ENCODE peak calls at places on chromosomes 2 and 18, in seven cellular contexts. One of them, this sample, is unnamed.
A peak's percentile ranks its signal among the peaks of the same experiment; 100 is the strongest.

GRCh38 chr2:165952600-165953210 is 871 bp downstream of the TTC21B start:
- DNase-seq in K562: peak; percentile 43
- DNase-seq in prostate gland: no peak
- DNase-seq in GM23338: no peak
- DNase-seq in upper lobe of left lung: no peak
- DNase-seq in breast epithelium: no peak
- DNase-seq in HL-60: no peak
- DNase-seq in this sample: no peak

GRCh38 chr2:120775261-120775660 is 39.6 kb downstream of the GLI2 start:
- DNase-seq in K562: no peak
- DNase-seq in prostate gland: no peak
- DNase-seq in GM23338: no peak
- DNase-seq in upper lobe of left lung: no peak
- DNase-seq in breast epithelium: no peak
- DNase-seq in HL-60: no peak
- DNase-seq in this sample: no peak

GRCh38 chr18:24373331-24373730 is 24.3 kb downstream of the OSBPL1A start:
- DNase-seq in K562: no peak
- DNase-seq in prostate gland: no peak
- DNase-seq in GM23338: no peak
- DNase-seq in upper lobe of left lung: no peak
- DNase-seq in breast epithelium: no peak
- DNase-seq in HL-60: no peak
- DNase-seq in this sample: no peak

GRCh38 chr2:27651056-27651455 is 12.4 kb downstream of the SUPT7L start:
- DNase-seq in K562: no peak
- DNase-seq in prostate gland: no peak
- DNase-seq in GM23338: no peak
- DNase-seq in upper lobe of left lung: no peak
- DNase-seq in breast epithelium: no peak
- DNase-seq in HL-60: no peak
- DNase-seq in this sample: no peak

GRCh38 chr2:208359632-208359986 is 47.0 kb upstream of the PTH2R start:
- DNase-seq in K562: peak; percentile 13
- DNase-seq in prostate gland: no peak
- DNase-seq in GM23338: peak; percentile 66
- DNase-seq in upper lobe of left lung: peak; percentile 62
- DNase-seq in breast epithelium: no peak
- DNase-seq in HL-60: peak; percentile 98
- DNase-seq in this sample: no peak

GRCh38 chr2:33236457-33236856 is 240.0 kb upstream of the RASGRP3 start:
- DNase-seq in K562: no peak
- DNase-seq in prostate gland: no peak
- DNase-seq in GM23338: no peak
- DNase-seq in upper lobe of left lung: no peak
- DNase-seq in breast epithelium: no peak
- DNase-seq in HL-60: no peak
- DNase-seq in this sample: no peak

GRCh38 chr18:27608742-27609141 is 423.6 kb upstream of the CHST9 start:
- DNase-seq in K562: no peak
- DNase-seq in prostate gland: no peak
- DNase-seq in GM23338: peak; percentile 50
- DNase-seq in upper lobe of left lung: no peak
- DNase-seq in breast epithelium: no peak
- DNase-seq in HL-60: no peak
- DNase-seq in this sample: no peak

GRCh38 chr2:36397040-36397616 is 41.5 kb downstream of the CRIM1 start:
- DNase-seq in K562: no peak
- DNase-seq in prostate gland: no peak
- DNase-seq in GM23338: no peak
- DNase-seq in upper lobe of left lung: no peak
- DNase-seq in breast epithelium: no peak
- DNase-seq in HL-60: no peak
- DNase-seq in this sample: no peak

GRCh38 chr2:117702098-117702497 is 112.4 kb upstream of the DDX18 start:
- DNase-seq in K562: no peak
- DNase-seq in prostate gland: no peak
- DNase-seq in GM23338: no peak
- DNase-seq in upper lobe of left lung: no peak
- DNase-seq in breast epithelium: no peak
- DNase-seq in HL-60: no peak
- DNase-seq in this sample: no peak

GRCh38 chr2:207446653-207447052 is 83.1 kb upstream of the CREB1 start:
- DNase-seq in K562: no peak
- DNase-seq in prostate gland: no peak
- DNase-seq in GM23338: no peak
- DNase-seq in upper lobe of left lung: no peak
- DNase-seq in breast epithelium: no peak
- DNase-seq in HL-60: no peak
- DNase-seq in this sample: no peak

GRCh38 chr18:53701697-53702096 is 522.8 kb downstream of the MBD2 start:
- DNase-seq in K562: no peak
- DNase-seq in prostate gland: no peak
- DNase-seq in GM23338: no peak
- DNase-seq in upper lobe of left lung: no peak
- DNase-seq in breast epithelium: no peak
- DNase-seq in HL-60: no peak
- DNase-seq in this sample: no peak

GRCh38 chr18:22207022-22207758 is 37.8 kb downstream of the GATA6 start:
- DNase-seq in K562: no peak
- DNase-seq in prostate gland: no peak
- DNase-seq in GM23338: no peak
- DNase-seq in upper lobe of left lung: no peak
- DNase-seq in breast epithelium: no peak
- DNase-seq in HL-60: no peak
- DNase-seq in this sample: peak; percentile 39

GRCh38 chr2:181857471-181857870 is 34.1 kb upstream of the ITPRID2 start:
- DNase-seq in K562: no peak
- DNase-seq in prostate gland: no peak
- DNase-seq in GM23338: no peak
- DNase-seq in upper lobe of left lung: no peak
- DNase-seq in breast epithelium: no peak
- DNase-seq in HL-60: no peak
- DNase-seq in this sample: no peak

GRCh38 chr2:223970343-223971128 is 13.3 kb downstream of the MRPL44 start:
- DNase-seq in K562: no peak
- DNase-seq in prostate gland: peak; percentile 46
- DNase-seq in GM23338: peak; percentile 79
- DNase-seq in upper lobe of left lung: no peak
- DNase-seq in breast epithelium: peak; percentile 22
- DNase-seq in HL-60: peak; percentile 56
- DNase-seq in this sample: no peak

DNA sequence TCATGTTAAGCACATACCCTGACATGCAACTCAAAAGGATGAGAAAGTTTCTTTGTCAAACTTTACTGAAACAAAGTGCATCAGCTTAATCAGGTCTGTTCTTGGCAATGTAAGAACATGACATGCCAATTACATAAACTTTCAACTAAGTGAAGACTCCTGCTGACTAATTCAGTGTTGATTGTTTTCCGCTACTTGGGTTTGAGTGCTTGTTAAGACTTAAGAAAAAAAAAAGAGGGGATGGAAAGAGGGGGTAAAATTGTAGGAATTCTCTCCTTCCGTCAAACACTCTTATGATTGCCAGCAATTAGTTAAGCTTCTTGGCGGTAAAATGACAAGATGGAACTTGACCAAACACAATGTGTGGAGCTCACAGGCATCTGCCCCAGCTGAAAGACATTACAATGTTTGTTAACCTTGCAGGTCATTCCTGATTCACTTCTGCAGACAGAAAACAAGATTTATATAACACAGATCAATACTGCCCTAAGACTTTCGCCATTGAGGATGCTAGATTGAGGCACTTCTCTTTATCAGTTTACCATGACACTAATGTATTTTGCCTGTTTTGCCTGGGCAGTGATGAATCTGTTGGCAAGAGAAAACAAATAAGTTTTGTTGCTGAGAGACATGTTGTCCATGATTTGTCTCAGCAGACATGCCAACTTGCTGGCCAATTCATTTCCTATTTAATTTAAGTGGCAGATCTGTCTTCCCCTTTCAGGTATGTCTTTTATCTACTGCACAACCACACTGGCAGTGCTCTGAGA is 409.9 kb upstream of the KCNH7 start:
- DNase-seq in K562: no peak
- DNase-seq in prostate gland: no peak
- DNase-seq in GM23338: no peak
- DNase-seq in upper lobe of left lung: no peak
- DNase-seq in breast epithelium: no peak
- DNase-seq in HL-60: no peak
- DNase-seq in this sample: no peak
- H3K27ac ChIP-seq in K562: no peak overlapping the region
- H3K27ac ChIP-seq in prostate gland: no peak overlapping the region
- H3K27ac ChIP-seq in GM23338: no peak overlapping the region
- H3K27ac ChIP-seq in upper lobe of left lung: no peak overlapping the region
- H3K27ac ChIP-seq in breast epithelium: no peak overlapping the region
- H3K27ac ChIP-seq in HL-60: no peak overlapping the region
- H3K27ac ChIP-seq in this sample: no peak overlapping the region

GRCh38 chr2:47041065-47041464 is 114.0 kb downstream of the STPG4 start:
- DNase-seq in K562: no peak
- DNase-seq in prostate gland: no peak
- DNase-seq in GM23338: no peak
- DNase-seq in upper lobe of left lung: no peak
- DNase-seq in breast epithelium: no peak
- DNase-seq in HL-60: no peak
- DNase-seq in this sample: no peak

GRCh38 chr2:47038656-47039501 is 116.2 kb downstream of the STPG4 start:
- DNase-seq in K562: no peak
- DNase-seq in prostate gland: no peak
- DNase-seq in GM23338: no peak
- DNase-seq in upper lobe of left lung: no peak
- DNase-seq in breast epithelium: no peak
- DNase-seq in HL-60: no peak
- DNase-seq in this sample: no peak

GRCh38 chr2:47040662-47041061 is 114.4 kb downstream of the STPG4 start:
- DNase-seq in K562: no peak
- DNase-seq in prostate gland: no peak
- DNase-seq in GM23338: no peak
- DNase-seq in upper lobe of left lung: no peak
- DNase-seq in breast epithelium: no peak
- DNase-seq in HL-60: no peak
- DNase-seq in this sample: no peak

GRCh38 chr2:47039502-47039870 is 115.6 kb downstream of the STPG4 start:
- DNase-seq in K562: no peak
- DNase-seq in prostate gland: no peak
- DNase-seq in GM23338: no peak
- DNase-seq in upper lobe of left lung: no peak
- DNase-seq in breast epithelium: no peak
- DNase-seq in HL-60: no peak
- DNase-seq in this sample: no peak

DNA sequence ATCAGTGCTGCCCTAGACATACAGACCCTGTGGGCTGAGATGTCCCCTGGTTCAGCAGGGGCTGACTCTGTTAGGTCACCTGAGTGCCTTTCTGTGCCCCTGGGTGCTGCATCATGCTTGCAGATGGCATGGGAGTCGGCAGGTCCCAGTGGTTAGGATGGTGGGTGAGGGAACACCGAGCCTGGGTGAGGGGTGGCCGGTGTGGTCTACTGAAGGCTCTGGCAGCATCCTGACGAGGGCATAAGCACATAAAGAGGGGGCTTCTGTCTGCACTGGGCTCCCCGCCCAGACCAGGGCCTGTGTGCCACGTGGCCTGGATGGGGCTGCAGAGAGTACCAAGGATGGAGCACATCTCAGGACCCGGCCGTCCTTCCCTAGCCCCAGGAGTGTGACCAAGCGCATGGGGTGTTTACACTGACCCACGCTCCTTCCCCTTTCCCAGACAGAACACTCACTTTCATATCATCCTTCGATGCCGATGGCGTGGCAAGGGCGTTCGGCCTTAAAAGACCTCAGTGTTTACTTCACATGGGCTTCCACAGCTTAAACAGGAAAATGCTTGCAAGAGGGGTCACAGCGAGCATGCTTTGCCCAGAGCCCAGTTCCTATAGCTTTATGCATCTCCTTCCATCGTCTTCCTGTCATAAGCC is 115.1 kb downstream of the STPG4 start:
- DNase-seq in K562: no peak
- DNase-seq in prostate gland: no peak
- DNase-seq in GM23338: no peak
- DNase-seq in upper lobe of left lung: no peak
- DNase-seq in breast epithelium: no peak
- DNase-seq in HL-60: no peak
- DNase-seq in this sample: no peak
- TF ChIP-seq POLR2AphosphoS5 in K562: no peak
- TF ChIP-seq POLR2AphosphoS5 in prostate gland: no peak
- TF ChIP-seq POLR2AphosphoS5 in GM23338: no peak
- TF ChIP-seq POLR2AphosphoS5 in upper lobe of left lung: no peak
- TF ChIP-seq POLR2AphosphoS5 in breast epithelium: no peak
- TF ChIP-seq POLR2AphosphoS5 in HL-60: no peak
- TF ChIP-seq POLR2AphosphoS5 in this sample: no peak

GRCh38 chr2:237597680-237598145 is 7.2 kb upstream of the RAB17 start:
- DNase-seq in K562: no peak
- DNase-seq in prostate gland: no peak
- DNase-seq in GM23338: no peak
- DNase-seq in upper lobe of left lung: peak; percentile 50
- DNase-seq in breast epithelium: no peak
- DNase-seq in HL-60: no peak
- DNase-seq in this sample: no peak

GRCh38 chr2:237601453-237602116 is 11.1 kb upstream of the RAB17 start:
- DNase-seq in K562: no peak
- DNase-seq in prostate gland: no peak
- DNase-seq in GM23338: peak; percentile 75
- DNase-seq in upper lobe of left lung: no peak
- DNase-seq in breast epithelium: no peak
- DNase-seq in HL-60: no peak
- DNase-seq in this sample: no peak

GRCh38 chr2:237598468-237599208 is 8.1 kb upstream of the RAB17 start:
- DNase-seq in K562: no peak
- DNase-seq in prostate gland: no peak
- DNase-seq in GM23338: no peak
- DNase-seq in upper lobe of left lung: no peak
- DNase-seq in breast epithelium: no peak
- DNase-seq in HL-60: no peak
- DNase-seq in this sample: no peak

GRCh38 chr2:237600205-237600846 is 9.8 kb upstream of the RAB17 start:
- DNase-seq in K562: no peak
- DNase-seq in prostate gland: no peak
- DNase-seq in GM23338: no peak
- DNase-seq in upper lobe of left lung: no peak
- DNase-seq in breast epithelium: no peak
- DNase-seq in HL-60: no peak
- DNase-seq in this sample: no peak

GRCh38 chr2:237599465-237600110 is 9.1 kb upstream of the RAB17 start:
- DNase-seq in K562: no peak
- DNase-seq in prostate gland: no peak
- DNase-seq in GM23338: no peak
- DNase-seq in upper lobe of left lung: no peak
- DNase-seq in breast epithelium: no peak
- DNase-seq in HL-60: no peak
- DNase-seq in this sample: no peak
- H3K4me3 ChIP-seq in K562: no peak overlapping the region
- H3K4me3 ChIP-seq in prostate gland: no peak overlapping the region
- H3K4me3 ChIP-seq in GM23338: no peak overlapping the region
- H3K4me3 ChIP-seq in upper lobe of left lung: peak overlapping the region; percentile 32
- H3K4me3 ChIP-seq in breast epithelium: peak overlapping the region; percentile 27
- H3K4me3 ChIP-seq in HL-60: no peak overlapping the region
- H3K4me3 ChIP-seq in this sample: peak overlapping the region; percentile 36

GRCh38 chr2:42875880-42876279 is 83.5 kb upstream of the HAAO start:
- DNase-seq in K562: no peak
- DNase-seq in prostate gland: no peak
- DNase-seq in GM23338: no peak
- DNase-seq in upper lobe of left lung: no peak
- DNase-seq in breast epithelium: no peak
- DNase-seq in HL-60: no peak
- DNase-seq in this sample: no peak
- H3K27ac ChIP-seq in K562: no peak overlapping the region
- H3K27ac ChIP-seq in prostate gland: peak overlapping the region; percentile 72
- H3K27ac ChIP-seq in GM23338: no peak overlapping the region
- H3K27ac ChIP-seq in upper lobe of left lung: peak overlapping the region; percentile 81
- H3K27ac ChIP-seq in breast epithelium: peak overlapping the region; percentile 91
- H3K27ac ChIP-seq in HL-60: no peak overlapping the region
- H3K27ac ChIP-seq in this sample: peak overlapping the region; percentile 82

This sample was measured in esophagus muscularis mucosa.